ENCODE peak calls at places on chromosomes 7 and 10, in eight cellular contexts. W, X, L, A, S, M, R and U are unnamed samples. For H3K4me1 and H3K36me3, the result is how much of the 10 kb centered on the place peaks cover.

GRCh38 chr7:10950494-10950893 is 23.2 kb upstream of the PHF14 start:
- DNase-seq in M (no peak), A (no peak), X (no peak), L (no peak), R (no peak), W (no peak), S (no peak), U (no peak)

GRCh38 chr7:117020605-117021002 is 67.3 kb downstream of the ST7 start:
- DNase-seq in W (no peak), L (no peak), S (no peak), M (no peak), A (no peak), R (no peak), X (no peak), U (no peak)

GRCh38 chr10:112815238-112816032 is 134.6 kb upstream of the TCF7L2 start:
- DNase-seq in S (peak), M (no peak), R (no peak), L (no peak), W (no peak), X (no peak), A (no peak), U (no peak)

GRCh38 chr7:4345004-4345403 is 337.1 kb upstream of the FOXK1 start:
- DNase-seq in S (no peak), W (no peak), A (no peak), X (no peak), R (no peak), L (no peak), M (no peak), U (no peak)

GRCh38 chr10:17166699-17167098 is 34.8 kb downstream of the TRDMT1 start:
- DNase-seq in X (no peak), M (no peak), W (no peak), L (no peak), S (no peak), R (no peak), A (no peak), U (no peak)

GRCh38 chr10:49265885-49266284 is 33.1 kb upstream of the C10orf71 start:
- DNase-seq in M (no peak), L (no peak), S (no peak), A (no peak), X (no peak), R (no peak), W (no peak), U (no peak)

GRCh38 chr7:149718730-149719049 is 54.7 kb downstream of the ZNF467 start:
- DNase-seq in M (no peak), S (no peak), L (no peak), R (no peak), A (no peak), X (no peak), W (no peak), U (no peak)

GRCh38 chr7:119175916-119176627 is 951.6 kb downstream of the ANKRD7 start:
- DNase-seq in S (peak), A (peak), X (no peak), W (no peak), R (no peak), L (peak), M (peak), U (peak)

GRCh38 chr7:1926908-1927306 is 256.8 kb downstream of the ELFN1 start:
- DNase-seq in A (no peak), L (no peak), X (no peak), M (no peak), S (no peak), R (no peak), W (no peak), U (no peak)

GRCh38 chr7:151383638-151384351 is 26.0 kb downstream of the WDR86 start:
- DNase-seq in L (no peak), X (no peak), A (no peak), R (no peak), W (no peak), S (no peak), M (no peak), U (no peak)

GRCh38 chr10:26441491-26442214 is 3.5 kb downstream of the APBB1IP start:
- DNase-seq in L (no peak), S (no peak), R (no peak), A (no peak), M (no peak), W (no peak), X (no peak), U (no peak)

GRCh38 chr7:32043688-32044087 is 26.5 kb downstream of the PDE1C start:
- DNase-seq in R (no peak), X (no peak), M (no peak), S (peak), A (no peak), W (no peak), L (no peak), U (no peak)

GRCh38 chr10:133133471-133134231 is 26.4 kb upstream of the KNDC1 start:
- DNase-seq in R (peak), W (no peak), X (peak), L (no peak), S (no peak), M (no peak), A (no peak), U (peak)

GRCh38 chr7:125857606-125858005 is 928.0 kb upstream of the POT1 start:
- DNase-seq in L (no peak), S (no peak), X (no peak), M (no peak), W (no peak), A (no peak), R (no peak), U (no peak)

GRCh38 chr10:93475871-93476270 is 6.3 kb downstream of the MYOF start:
- DNase-seq in R (no peak), M (no peak), L (no peak), W (no peak), X (no peak), A (peak), S (peak), U (no peak)

GRCh38 chr10:5545778-5546710 is 21.3 kb downstream of the CALML3 start:
- DNase-seq in M (peak), L (no peak), X (peak), R (peak), A (no peak), W (no peak), S (peak), U (no peak)

GRCh38 chr10:58851606-58852005 is 324.8 kb upstream of the PHYHIPL start:
- DNase-seq in X (no peak), R (no peak), A (no peak), M (no peak), S (peak), L (no peak), W (no peak), U (no peak)

GRCh38 chr7:33503014-33503413 is 373.6 kb downstream of the BBS9 start:
- DNase-seq in R (no peak), M (no peak), A (no peak), W (no peak), X (no peak), S (no peak), L (no peak), U (no peak)

GRCh38 chr7:66326501-66327180 is 121.5 kb downstream of the TPST1 start:
- DNase-seq in A (no peak), W (no peak), R (no peak), S (peak), L (no peak), X (no peak), M (no peak), U (no peak)

GRCh38 chr7:123024989-123025758 is 29.7 kb upstream of the TAS2R16 start:
- DNase-seq in X (no peak), W (no peak), M (no peak), L (no peak), R (no peak), A (no peak), S (no peak), U (no peak)

GRCh38 chr10:130140425-130140824 is 4.2 kb downstream of the GLRX3 start:
- DNase-seq in X (no peak), L (no peak), S (no peak), R (no peak), M (no peak), W (no peak), A (no peak), U (no peak)

GRCh38 chr7:20798081-20798693 is 11.5 kb upstream of the SP8 start:
- DNase-seq in A (peak), W (no peak), M (peak), L (no peak), X (no peak), R (no peak), S (no peak), U (no peak)

GRCh38 chr10:33332183-33333031 is 2.1 kb downstream of the NRP1 start:
- DNase-seq in W (no peak), M (no peak), A (no peak), R (no peak), S (peak), X (no peak), L (no peak), U (no peak)

GRCh38 chr7:41891967-41892755 is 189.3 kb upstream of the INHBA start:
- DNase-seq in W (no peak), A (no peak), M (no peak), R (no peak), L (no peak), X (peak), S (no peak), U (no peak)

GRCh38 chr7:140402178-140402835 is 1.6 kb upstream of the RAB19 start:
- DNase-seq in L (no peak), S (peak), W (no peak), X (no peak), A (no peak), R (no peak), M (no peak), U (no peak)

GRCh38 chr10:83541096-83541495 is 598.2 kb upstream of the GHITM start:
- DNase-seq in M (no peak), S (no peak), R (no peak), L (no peak), X (no peak), W (no peak), A (no peak), U (no peak)

GRCh38 chr7:110130669-110131068 is 960.3 kb upstream of the LRRN3 start:
- DNase-seq in R (no peak), L (no peak), S (peak), A (no peak), M (no peak), X (no peak), W (no peak), U (no peak)

GRCh38 chr7:100705341-100705752 is 574 bp upstream of the POP7 start:
- DNase-seq in S (peak), L (peak), M (peak), W (no peak), R (peak), X (peak), A (peak), U (peak)

GRCh38 chr10:19930936-19931859 is 115.0 kb downstream of the PLXDC2 start:
- DNase-seq in W (no peak), S (peak), R (peak), L (no peak), M (no peak), A (no peak), X (peak), U (no peak)

GRCh38 chr10:31368724-31369123 is 49.7 kb downstream of the ZEB1 start:
- DNase-seq in X (no peak), A (no peak), W (no peak), L (no peak), R (no peak), M (no peak), S (no peak), U (no peak)

GRCh38 chr10:82910301-82910700 is 1035.3 kb downstream of the NRG3 start:
- DNase-seq in L (no peak), X (no peak), S (no peak), A (no peak), W (no peak), R (no peak), M (no peak), U (no peak)

GRCh38 chr10:2984682-2985081 is 82.7 kb upstream of the PFKP start:
- DNase-seq in M (no peak), R (no peak), X (no peak), S (no peak), L (no peak), A (no peak), W (no peak), U (no peak)

GRCh38 chr10:80542053-80542452 is 4.4 kb downstream of the SH2D4B start:
- DNase-seq in S (peak), R (no peak), X (no peak), L (no peak), M (no peak), A (no peak), W (no peak), U (no peak)
- H3K4me1 ChIP-seq in S (under half), R (under half), X (under half), L (under half), M (under half), A (under half), W (under half), U (under half)

DNA sequence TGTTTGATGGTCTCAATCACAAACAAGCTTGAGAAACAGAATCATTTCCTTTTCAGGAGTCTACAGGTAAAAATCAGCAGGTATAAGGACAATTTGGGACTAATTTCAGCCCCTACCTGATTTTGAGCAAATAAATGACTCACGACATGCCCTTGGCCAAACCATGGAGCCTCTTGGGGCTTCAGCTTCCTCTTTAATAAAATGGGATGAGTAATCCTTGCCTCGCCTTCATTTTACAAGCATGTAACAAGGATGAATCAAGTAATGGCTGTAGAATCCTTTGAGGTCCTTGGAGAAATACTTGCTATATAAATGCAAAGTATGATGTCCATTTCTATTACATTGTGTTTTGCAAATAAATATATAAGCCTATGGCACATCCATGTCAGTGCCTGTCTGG is 212.8 kb upstream of the PODXL start:
- DNase-seq in M (no peak), S (no peak), X (no peak), R (no peak), A (peak), W (no peak), L (no peak), U (no peak)
- H3K36me3 ChIP-seq in M (under half), S (under half), X (under half), R (under half), A (under half), W (under half), L (under half), U (under half)

GRCh38 chr10:50624866-50625491 is 1.2 kb upstream of the SGMS1 start:
- DNase-seq in A (peak), R (no peak), M (peak), S (peak), X (peak), L (peak), W (peak), U (peak)

GRCh38 chr10:50624154-50624865 is 554 bp upstream of the SGMS1 start:
- DNase-seq in L (peak), X (peak), A (peak), R (peak), M (peak), S (peak), W (peak), U (peak)

GRCh38 chr10:50621981-50622496 is 1.7 kb downstream of the SGMS1 start:
- DNase-seq in W (peak), X (peak), M (peak), A (peak), R (peak), S (peak), L (no peak), U (peak)

GRCh38 chr10:50622497-50623298 is 1.1 kb downstream of the SGMS1 start:
- DNase-seq in A (no peak), X (peak), M (peak), L (no peak), R (no peak), S (peak), W (peak), U (peak)

GRCh38 chr10:50623299-50624153 is at the start of gene SGMS1:
- DNase-seq in L (peak), S (peak), X (peak), M (peak), A (peak), W (peak), R (peak), U (peak)
- TF ChIP-seq POLR2A in L (no peak), S (no peak), X (no peak), M (no peak), A (no peak), W (no peak), R (peak), U (peak)

DNA sequence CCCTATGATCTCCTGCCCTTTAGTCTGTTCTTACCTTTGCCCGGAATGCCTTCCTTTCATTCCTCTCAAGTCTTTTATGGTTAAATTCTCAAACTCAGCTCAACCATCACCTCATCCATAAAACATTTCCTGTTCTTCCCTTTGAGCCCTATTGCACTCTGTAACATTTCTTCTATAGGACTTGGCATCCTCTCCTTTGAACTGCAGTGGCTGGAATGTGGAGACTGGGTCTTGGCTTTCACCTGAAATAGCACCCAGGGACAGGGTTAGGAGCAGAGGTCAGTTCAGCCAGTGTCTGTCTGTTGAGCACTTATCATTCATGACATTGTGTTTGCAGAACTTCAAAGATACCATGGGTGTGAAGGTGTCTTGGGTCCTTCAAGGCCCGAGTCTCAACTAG is 7.2 kb downstream of the NFE2L3 start:
- DNase-seq in M (no peak), X (no peak), S (no peak), W (no peak), R (no peak), A (no peak), L (no peak), U (no peak)
- H3K4me1 ChIP-seq in M (under half), X (under half), S (under half), W (under half), R (under half), A (under half), L (under half), U (under half)

DNA sequence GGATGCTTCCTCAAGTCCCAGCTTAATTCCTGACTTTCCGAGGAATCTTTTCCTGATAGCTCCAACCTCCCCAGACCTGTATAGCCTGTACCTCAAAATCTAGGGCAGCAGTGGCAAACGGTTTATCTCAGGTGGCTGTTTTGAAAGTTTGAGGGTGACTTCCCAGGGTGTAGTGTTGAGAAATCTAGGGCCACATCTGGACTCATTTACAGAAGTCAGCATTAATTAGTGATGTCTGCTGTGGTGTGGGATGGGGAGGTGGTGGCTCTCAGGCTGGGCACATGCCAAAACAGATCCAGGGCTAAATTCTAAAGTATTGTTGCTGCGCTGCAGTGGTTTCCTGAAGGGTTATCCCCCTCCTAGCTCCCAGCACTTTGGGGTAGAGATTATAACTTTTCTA is 38.0 kb downstream of the UNC5B start:
- DNase-seq in L (no peak), M (no peak), X (no peak), W (no peak), A (no peak), S (no peak), R (no peak), U (no peak)
- H3K36me3 ChIP-seq in L (under half), M (under half), X (under half), W (under half), A (under half), S (under half), R (under half), U (under half)